ENCODE peak calls at places on chromosomes 4 and X, in six cellular contexts. L, T, M, R, E and O are unnamed samples. For H3K4me1, the result is how much of the 10 kb centered on the place peaks cover.

GRCh38 chrX:69424910-69425309 is 79.2 kb upstream of the NALF2 start:
- DNase-seq in L (no peak), T (no peak), M (no peak), R (no peak), E (no peak), O (no peak)

GRCh38 chrX:115344885-115345653 is 55.6 kb downstream of the LUZP4 start:
- DNase-seq in L (peak), T (no peak), M (peak), R (peak), E (peak), O (peak)

GRCh38 chrX:28549839-28550238 is 37.4 kb upstream of the IL1RAPL1 start:
- DNase-seq in L (no peak), T (no peak), M (no peak), R (no peak), E (no peak), O (no peak)

GRCh38 chr4:176443117-176443516 is 123.4 kb downstream of the SPCS3 start:
- DNase-seq in L (no peak), T (no peak), M (no peak), R (no peak), E (no peak), O (peak)

GRCh38 chrX:118226060-118226428 is 109.4 kb upstream of the KLHL13 start:
- DNase-seq in L (no peak), T (peak), M (no peak), R (no peak), E (peak), O (no peak)

GRCh38 chr4:88865051-88865450 is 167.4 kb upstream of the NAP1L5 start:
- DNase-seq in L (no peak), T (no peak), M (no peak), R (no peak), E (no peak), O (no peak)

GRCh38 chrX:46574941-46575381 is 1.4 kb downstream of the CHST7 start:
- DNase-seq in L (peak), T (no peak), M (no peak), R (no peak), E (no peak), O (no peak)

GRCh38 chrX:925652-926061 is 286.8 kb downstream of the CRLF2 start:
- DNase-seq in L (no peak), T (no peak), M (no peak), R (no peak), E (no peak), O (no peak)

GRCh38 chrX:7330551-7330950 is 182.6 kb upstream of the PUDP start:
- DNase-seq in L (no peak), T (no peak), M (no peak), R (no peak), E (no peak), O (no peak)

GRCh38 chr4:11293866-11294265 is 134.8 kb downstream of the HS3ST1 start:
- DNase-seq in L (no peak), T (no peak), M (no peak), R (no peak), E (no peak), O (no peak)

GRCh38 chr4:78781925-78782324 is 5.8 kb downstream of the BMP2K start:
- DNase-seq in L (no peak), T (no peak), M (no peak), R (no peak), E (no peak), O (no peak)

GRCh38 chr4:1072830-1073446 is 40.4 kb downstream of the RNF212 start:
- DNase-seq in L (peak), T (no peak), M (peak), R (no peak), E (peak), O (peak)

GRCh38 chr4:88523325-88524129 is at the start of gene PYURF:
- DNase-seq in L (peak), T (peak), M (peak), R (peak), E (peak), O (peak)

GRCh38 chr4:81504685-81505598 is 33.2 kb upstream of the RASGEF1B start:
- DNase-seq in L (peak), T (no peak), M (peak), R (no peak), E (no peak), O (no peak)

GRCh38 chr4:76830612-76831474 is 67.1 kb downstream of the SOWAHB start:
- DNase-seq in L (no peak), T (no peak), M (peak), R (no peak), E (peak), O (peak)

GRCh38 chr4:66574145-66574978 is 904.1 kb upstream of the EPHA5 start:
- DNase-seq in L (no peak), T (no peak), M (no peak), R (no peak), E (no peak), O (no peak)

GRCh38 chrX:53354669-53355068 is 67.8 kb downstream of the SMC1A start:
- DNase-seq in L (no peak), T (no peak), M (no peak), R (no peak), E (no peak), O (no peak)

GRCh38 chrX:34956915-34957314 is 14.3 kb downstream of the FAM47B start:
- DNase-seq in L (no peak), T (no peak), M (no peak), R (no peak), E (no peak), O (no peak)

GRCh38 chrX:28920554-28920953 is 333.3 kb downstream of the IL1RAPL1 start:
- DNase-seq in L (no peak), T (no peak), M (no peak), R (no peak), E (no peak), O (no peak)

GRCh38 chr4:141131738-141132688 is 1.3 kb downstream of the RNF150 start:
- DNase-seq in L (peak), T (no peak), M (peak), R (no peak), E (no peak), O (no peak)

GRCh38 chr4:155692990-155693659 is 26.5 kb downstream of the GUCY1A1 start:
- DNase-seq in L (no peak), T (no peak), M (no peak), R (no peak), E (no peak), O (no peak)

DNA sequence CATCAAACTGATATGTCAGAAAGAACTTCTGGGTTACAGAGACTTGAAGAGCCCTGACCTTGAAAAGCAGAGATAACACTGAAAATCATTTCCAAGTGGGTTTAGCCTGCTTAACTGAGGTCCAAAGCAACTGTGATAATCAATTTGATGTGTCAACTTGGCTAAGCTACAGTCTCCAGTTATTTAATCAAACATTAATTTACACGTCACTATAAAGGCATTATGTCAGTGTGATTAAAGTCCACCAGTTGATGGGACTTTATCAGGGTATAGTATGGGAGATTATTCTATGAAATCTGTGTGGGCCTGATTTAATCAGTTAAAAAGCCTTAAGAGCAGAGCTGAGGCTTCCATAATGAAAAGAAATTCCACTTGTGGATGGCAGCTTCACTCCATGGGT is 69.1 kb upstream of the PRSS48 start:
- DNase-seq in L (no peak), T (no peak), M (no peak), R (no peak), E (no peak), O (no peak)
- H3K4me1 ChIP-seq in L (under half), T (under half), M (under half), R (under half), E (half or more), O (under half)

GRCh38 chrX:39442332-39442731 is 641.1 kb downstream of the MID1IP1 start:
- DNase-seq in L (no peak), T (peak), M (no peak), R (no peak), E (no peak), O (no peak)

GRCh38 chrX:39445336-39445735 is 644.1 kb downstream of the MID1IP1 start:
- DNase-seq in L (peak), T (no peak), M (no peak), R (no peak), E (no peak), O (no peak)

GRCh38 chrX:39440734-39441305 is 639.6 kb downstream of the MID1IP1 start:
- DNase-seq in L (no peak), T (no peak), M (no peak), R (no peak), E (no peak), O (no peak)

GRCh38 chrX:39439910-39440733 is 638.9 kb downstream of the MID1IP1 start:
- DNase-seq in L (no peak), T (peak), M (no peak), R (no peak), E (no peak), O (no peak)

GRCh38 chrX:39443240-39443639 is 642.0 kb downstream of the MID1IP1 start:
- DNase-seq in L (no peak), T (no peak), M (no peak), R (no peak), E (no peak), O (no peak)
- H3K27ac ChIP-seq in L (no peak), T (no peak), M (no peak), R (no peak), E (no peak), O (no peak)

DNA sequence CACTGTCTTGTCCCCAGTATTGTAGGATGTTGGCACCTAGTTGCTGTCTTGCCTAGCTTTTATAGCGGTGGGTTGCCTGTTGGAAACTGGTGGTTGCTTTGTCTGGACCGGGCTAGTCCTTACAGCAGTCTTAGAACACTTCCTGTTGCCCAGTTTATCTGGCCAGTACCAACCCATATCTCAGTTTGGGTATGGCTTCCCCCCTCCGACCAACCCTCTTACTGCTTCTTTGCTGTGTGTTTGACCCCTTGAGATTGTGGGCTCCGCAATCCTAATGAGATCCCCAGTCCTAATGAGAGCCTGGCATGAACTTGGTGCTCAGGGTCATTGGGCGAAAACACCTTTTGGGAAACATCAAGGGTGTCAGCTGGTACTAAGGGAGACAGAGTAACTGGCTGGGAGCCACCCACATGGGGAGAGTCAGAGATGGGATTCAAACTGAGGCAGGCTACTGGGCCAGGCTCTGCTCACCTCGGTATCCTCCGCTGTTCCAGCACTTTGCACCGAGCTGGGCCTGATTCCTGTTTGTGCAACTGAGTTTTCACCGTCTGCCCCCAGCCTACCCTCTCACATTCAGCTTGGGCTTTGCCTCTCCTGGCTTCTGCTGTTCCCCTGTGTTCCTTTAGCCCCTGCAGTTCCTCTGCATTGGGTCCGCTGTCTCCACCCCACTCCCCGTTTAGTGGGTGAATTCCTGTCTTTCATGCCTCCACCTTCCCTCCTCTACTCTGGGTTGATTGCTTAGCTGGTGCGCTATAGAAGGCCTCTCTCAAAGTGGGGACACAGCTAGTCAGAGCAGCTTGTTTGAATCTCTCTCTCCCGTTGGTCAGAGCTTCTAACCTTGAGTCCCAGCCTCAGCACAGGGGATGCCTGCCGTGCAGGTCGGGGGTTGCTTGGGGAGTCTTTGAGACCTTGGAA is 1.6 kb downstream of the TBC1D14 start:
- DNase-seq in L (no peak), T (no peak), M (no peak), R (no peak), E (no peak), O (no peak)
- TF ChIP-seq POLR2A in L (no peak), T (peak), M (no peak), R (no peak), E (no peak), O (no peak)

GRCh38 chr4:6748286-6748685 is 32.3 kb downstream of the BLOC1S4 start:
- DNase-seq in L (no peak), T (no peak), M (no peak), R (no peak), E (no peak), O (no peak)
- H3K4me1 ChIP-seq in L (under half), T (under half), M (under half), R (under half), E (half or more), O (half or more)

GRCh38 chr4:46804781-46805413 is 104.1 kb downstream of the COX7B2 start:
- DNase-seq in L (no peak), T (no peak), M (no peak), R (no peak), E (no peak), O (no peak)
- H3K27ac ChIP-seq in L (no peak), T (no peak), M (no peak), R (no peak), E (no peak), O (no peak)

DNA sequence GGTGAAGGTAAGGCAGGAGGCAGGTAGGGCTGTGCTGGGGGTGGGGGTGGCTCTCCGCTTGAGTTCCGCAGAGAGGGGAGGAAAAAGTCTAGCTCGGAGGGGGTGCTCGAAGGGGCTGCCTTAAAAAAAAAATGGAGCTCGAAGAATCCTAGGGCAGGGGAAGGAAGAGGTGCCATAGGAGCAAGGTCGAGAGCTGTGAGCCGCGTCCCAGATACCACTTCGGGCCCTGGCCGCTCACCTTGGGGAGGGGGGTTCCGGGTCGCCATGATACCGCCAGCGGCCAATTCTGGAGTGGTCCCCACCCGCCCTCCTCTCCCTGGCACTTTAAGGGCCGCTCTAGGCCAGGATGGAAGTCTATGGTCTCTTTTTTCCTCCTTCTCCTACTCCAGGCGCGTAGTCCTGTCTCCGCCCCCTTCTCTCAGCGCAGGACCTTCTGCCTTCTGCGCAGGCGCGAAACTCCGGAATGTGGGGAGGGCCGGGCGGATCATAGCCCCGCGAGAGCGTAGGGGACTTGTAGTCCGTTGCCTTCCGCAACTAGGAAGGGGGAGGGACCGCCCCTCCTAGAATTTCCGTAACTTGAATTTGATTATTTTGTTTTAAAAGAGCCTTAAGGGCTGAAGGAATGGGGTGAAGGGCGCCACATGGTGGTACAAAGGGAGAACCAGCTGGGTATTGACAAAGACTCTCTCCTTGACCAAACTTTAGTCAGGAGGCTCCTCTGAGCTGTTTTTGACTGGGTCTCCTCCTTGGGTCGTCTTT is at the start of gene FUNDC1:
- DNase-seq in L (peak), T (peak), M (peak), R (peak), E (peak), O (peak)
- TF ChIP-seq POLR2A in L (no peak), T (peak), M (no peak), R (no peak), E (peak), O (no peak)

GRCh38 chr4:143410015-143410414 is 73.3 kb downstream of the GAB1 start:
- DNase-seq in L (no peak), T (no peak), M (no peak), R (no peak), E (no peak), O (no peak)
- H3K4me1 ChIP-seq in L (under half), T (under half), M (under half), R (half or more), E (under half), O (under half)

GRCh38 chrX:49053223-49054072 is 5.4 kb upstream of the CCDC120 start:
- DNase-seq in L (peak), T (no peak), M (no peak), R (no peak), E (peak), O (no peak)
- H3K27ac ChIP-seq in L (peak), T (no peak), M (peak), R (peak), E (peak), O (no peak)

DNA sequence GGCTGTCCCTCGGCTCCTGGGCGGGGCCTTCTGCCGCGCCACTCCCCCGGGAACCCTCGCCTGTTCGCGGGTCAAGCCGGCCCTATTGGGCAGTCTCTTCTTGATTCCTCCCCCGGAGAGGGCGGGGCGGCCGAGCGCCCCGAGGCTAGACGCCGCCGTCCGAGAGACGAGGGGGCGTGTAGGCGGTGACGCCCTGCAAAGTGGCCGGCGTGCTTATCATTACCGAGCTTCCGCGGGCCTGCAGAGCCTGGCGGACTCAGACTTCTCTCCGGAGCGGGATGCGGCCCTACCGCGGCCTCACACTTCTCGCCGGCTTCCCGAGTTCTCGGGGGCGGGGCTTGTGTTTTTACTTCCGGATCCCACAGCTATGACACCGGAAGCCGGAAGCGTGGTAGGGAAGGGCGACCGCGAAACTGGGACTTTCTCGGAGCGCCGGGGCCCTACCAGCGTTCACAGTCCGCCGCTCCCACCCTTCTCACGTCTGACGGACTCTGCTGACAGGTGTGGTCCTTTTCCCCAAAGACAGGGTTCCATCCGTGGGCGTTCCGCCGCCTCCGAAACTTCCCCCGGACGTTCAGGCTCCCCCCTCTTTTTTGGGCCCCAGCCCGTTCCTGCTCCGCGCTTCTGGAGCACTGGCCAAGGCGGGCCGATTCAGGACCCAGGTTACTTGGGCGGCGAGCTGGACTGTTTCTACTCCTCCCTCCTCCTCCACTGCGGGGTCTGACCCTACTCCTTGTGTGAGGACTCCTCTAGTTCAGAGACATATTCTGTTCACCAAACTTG is at the start of gene IKBKG:
- DNase-seq in L (peak), T (peak), M (peak), R (peak), E (peak), O (peak)
- TF ChIP-seq POLR2A in L (no peak), T (peak), M (no peak), R (no peak), E (no peak), O (peak)